ENCODE peak calls at places on chromosomes 6 and 20, in five cellular contexts. U, J, N, V and W are unnamed samples.

GRCh38 chr6:144013486-144013909 is 5.4 kb upstream of the PLAGL1 start:
- DNase-seq in V (peak), U (peak), J (peak), N (peak), W (no peak)

GRCh38 chr20:8357703-8358102 is 225.6 kb downstream of the PLCB1 start:
- DNase-seq in N (no peak), U (no peak), V (no peak), J (no peak), W (no peak)

GRCh38 chr20:52130406-52130805 is 61.2 kb downstream of the ZFP64 start:
- DNase-seq in V (no peak), U (no peak), J (no peak), N (no peak), W (no peak)

GRCh38 chr6:53984163-53984562 is 127.1 kb upstream of the MLIP start:
- DNase-seq in N (no peak), U (no peak), V (no peak), J (no peak), W (no peak)

GRCh38 chr20:23066772-23067171 is 17.3 kb upstream of the THBD start:
- DNase-seq in V (no peak), J (no peak), N (no peak), U (no peak), W (no peak)

GRCh38 chr20:52410182-52410647 is 218.6 kb upstream of the ZFP64 start:
- DNase-seq in U (no peak), V (peak), N (no peak), J (no peak), W (no peak)

GRCh38 chr6:297571-298232 is 5.4 kb downstream of the DUSP22 start:
- DNase-seq in N (no peak), U (no peak), V (no peak), J (no peak), W (no peak)

GRCh38 chr6:21079468-21080048 is 514.0 kb upstream of the SOX4 start:
- DNase-seq in U (no peak), N (no peak), V (no peak), J (no peak), W (no peak)

GRCh38 chr6:43226192-43226851 is 3.0 kb downstream of the DNPH1 start:
- DNase-seq in J (no peak), N (no peak), U (no peak), V (no peak), W (no peak)

GRCh38 chr20:36861875-36862801 is 13.8 kb upstream of the TLDC2 start:
- DNase-seq in N (peak), J (peak), U (no peak), V (no peak), W (no peak)

GRCh38 chr6:148144917-148145521 is 197.6 kb upstream of the SASH1 start:
- DNase-seq in U (peak), J (peak), V (peak), N (peak), W (no peak)

GRCh38 chr20:42261766-42262165 is 643.6 kb upstream of the CHD6 start:
- DNase-seq in J (no peak), U (no peak), V (no peak), N (no peak), W (no peak)

GRCh38 chr20:20535051-20535450 is 167.1 kb downstream of the INSM1 start:
- DNase-seq in N (no peak), U (no peak), J (no peak), V (no peak), W (no peak)

GRCh38 chr20:36273414-36274247 is 32.5 kb upstream of the DLGAP4 start:
- DNase-seq in V (peak), U (no peak), N (no peak), J (no peak), W (no peak)

GRCh38 chr20:63543131-63543530 is 4.4 kb downstream of the SRMS start:
- DNase-seq in U (no peak), V (no peak), N (no peak), J (no peak), W (no peak)

GRCh38 chr6:82712826-82713225 is 349.2 kb downstream of the TPBG start:
- DNase-seq in V (no peak), J (no peak), U (no peak), N (no peak), W (no peak)

GRCh38 chr6:145964948-145965366 is 799 bp upstream of the SHPRH start:
- DNase-seq in V (no peak), N (peak), U (no peak), J (no peak), W (no peak)

GRCh38 chr6:137688230-137688971 is 178.7 kb upstream of the TNFAIP3 start:
- DNase-seq in U (no peak), N (no peak), V (no peak), J (no peak), W (no peak)

GRCh38 chr6:108565893-108566292 is 5.2 kb downstream of the FOXO3 start:
- DNase-seq in V (no peak), J (no peak), N (no peak), U (no peak), W (no peak)

GRCh38 chr6:138310294-138310693 is 67.4 kb upstream of the SMIM28 start:
- DNase-seq in V (no peak), U (no peak), N (peak), J (no peak), W (no peak)

GRCh38 chr6:129440691-129441090 is 269.3 kb downstream of the ARHGAP18 start:
- DNase-seq in N (no peak), V (no peak), U (no peak), J (no peak), W (no peak)

GRCh38 chr20:12012241-12013222 is 94.8 kb downstream of the BTBD3 start:
- DNase-seq in N (no peak), U (peak), V (peak), J (no peak), W (no peak)

GRCh38 chr6:101226677-101227135 is 166.8 kb upstream of the GRIK2 start:
- DNase-seq in V (no peak), U (peak), J (no peak), N (no peak), W (no peak)

GRCh38 chr20:50850721-50851286 is 55.9 kb downstream of the BCAS4 start:
- DNase-seq in J (no peak), U (no peak), N (no peak), V (no peak), W (no peak)

GRCh38 chr6:96721227-96721626 is 116.0 kb downstream of the GPR63 start:
- DNase-seq in U (no peak), N (no peak), J (no peak), V (no peak), W (no peak)

GRCh38 chr6:14026831-14027539 is 90.6 kb upstream of the CD83 start:
- DNase-seq in N (no peak), J (no peak), U (no peak), V (no peak), W (no peak)

GRCh38 chr6:41846666-41847237 is 48.4 kb downstream of the USP49 start:
- DNase-seq in J (no peak), V (peak), N (peak), U (peak), W (no peak)